ENCODE peak calls at places on chromosomes 11 and 22, in ten cellular contexts. G is astrocyte; U is AG04450; H is fibroblast of lung; M is sigmoid colon; R is CD4-positive, alpha-beta T cell; D is uterus; C is lower lobe of right lung; O is K562; J is kidney. K is an unnamed sample.

GRCh38 chr11:71396548-71397123 is 51.6 kb downstream of the DHCR7 start:
- DNase-seq in G (no peak), U (no peak), H (no peak), M (no peak), R (no peak), D (no peak), C (no peak), O (no peak), J (no peak), K (no peak)

GRCh38 chr11:26827567-26828037 is 105.7 kb upstream of the SLC5A12 start:
- DNase-seq in G (peak; percentile 41), U (no peak), H (peak; percentile 82), M (peak; percentile 60), R (no peak), D (no peak), C (no peak), O (no peak), J (no peak), K (peak; percentile 31)

GRCh38 chr11:69705246-69705856 is 1.5 kb upstream of the FGF19 start:
- DNase-seq in G (no peak), U (no peak), H (no peak), M (no peak), R (no peak), D (no peak), C (no peak), O (no peak), J (no peak), K (no peak)

GRCh38 chr11:66118847-66119246 is 48.8 kb downstream of the PACS1 start:
- DNase-seq in G (no peak), U (no peak), H (no peak), M (no peak), R (no peak), D (no peak), C (no peak), O (no peak), J (no peak), K (no peak)

GRCh38 chr22:20027966-20028854 is 7.3 kb downstream of the TANGO2 start:
- DNase-seq in G (no peak), U (no peak), H (peak; percentile 18), M (no peak), R (no peak), D (no peak), C (no peak), O (peak; percentile 78), J (peak; percentile 17), K (no peak)

GRCh38 chr11:125925247-125925740 is 20.6 kb upstream of the VSIG10L2 start:
- DNase-seq in G (peak; percentile 14), U (no peak), H (no peak), M (no peak), R (no peak), D (no peak), C (no peak), O (no peak), J (no peak), K (no peak)

GRCh38 chr11:131694526-131695424 is 324.4 kb downstream of the NTM start:
- DNase-seq in G (peak; percentile 45), U (peak; percentile 44), H (peak; percentile 74), M (peak; percentile 90), R (peak; percentile 14), D (peak; percentile 47), C (peak; percentile 84), O (peak; percentile 75), J (peak; percentile 94), K (peak; percentile 69)

GRCh38 chr22:37905534-37906363 is at the start of gene MICALL1:
- DNase-seq in G (peak; percentile 52), U (no peak), H (peak; percentile 73), M (peak; percentile 87), R (peak; percentile 33), D (peak; percentile 73), C (peak; percentile 84), O (peak; percentile 81), J (peak; percentile 90), K (peak; percentile 73)

GRCh38 chr22:28855355-28856094 is 27.8 kb upstream of the ZNRF3 start:
- DNase-seq in G (peak; percentile 39), U (peak; percentile 58), H (peak; percentile 82), M (peak; percentile 68), R (peak; percentile 29), D (peak; percentile 64), C (no peak), O (peak; percentile 70), J (no peak), K (peak; percentile 77)

GRCh38 chr22:39571538-39571937 is 985 bp downstream of the CACNA1I start:
- DNase-seq in G (no peak), U (no peak), H (no peak), M (no peak), R (no peak), D (no peak), C (no peak), O (no peak), J (no peak), K (no peak)

GRCh38 chr11:114482114-114482513 is 42.8 kb downstream of the REXO2 start:
- DNase-seq in G (no peak), U (no peak), H (no peak), M (no peak), R (no peak), D (no peak), C (no peak), O (no peak), J (no peak), K (no peak)

GRCh38 chr11:114479331-114479730 is 40.1 kb downstream of the REXO2 start:
- DNase-seq in G (no peak), U (no peak), H (no peak), M (no peak), R (no peak), D (no peak), C (no peak), O (no peak), J (no peak), K (no peak)

GRCh38 chr11:114472661-114473060 is 33.4 kb downstream of the REXO2 start:
- DNase-seq in G (no peak), U (no peak), H (no peak), M (no peak), R (no peak), D (no peak), C (no peak), O (no peak), J (no peak), K (no peak)

GRCh38 chr11:114478768-114479167 is 39.5 kb downstream of the REXO2 start:
- DNase-seq in G (no peak), U (no peak), H (peak; percentile 51), M (no peak), R (no peak), D (no peak), C (no peak), O (peak; percentile 7), J (no peak), K (peak; percentile 0)

GRCh38 chr11:114477946-114478537 is 38.8 kb downstream of the REXO2 start:
- DNase-seq in G (no peak), U (no peak), H (no peak), M (no peak), R (no peak), D (no peak), C (no peak), O (no peak), J (no peak), K (no peak)
- H3K27ac ChIP-seq in G (no peak overlapping the region), U (no peak overlapping the region), H (no peak overlapping the region), M (peak overlapping the region; percentile 1), R (no peak overlapping the region), D (no peak overlapping the region), C (no peak overlapping the region), O (no peak overlapping the region), J (no peak overlapping the region), K (no peak overlapping the region)

DNA sequence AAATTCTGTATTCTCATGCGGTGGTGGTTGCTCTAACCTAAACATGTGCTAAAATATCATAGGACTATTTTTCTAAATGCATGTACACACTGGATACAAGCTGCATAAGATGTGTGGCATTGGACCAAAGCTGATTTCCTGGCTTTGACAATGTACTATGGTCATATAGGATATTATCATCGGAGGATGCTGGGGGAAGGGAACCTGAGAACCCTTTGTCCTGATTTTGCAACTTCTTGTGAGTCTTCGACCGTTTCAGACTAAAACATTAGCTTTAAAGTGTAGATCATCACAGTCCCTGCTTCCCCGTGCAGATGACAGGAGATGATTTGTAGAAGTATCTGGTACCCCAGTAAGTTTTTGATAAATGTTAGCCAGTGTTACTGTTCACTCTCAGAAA is 554.7 kb downstream of the MIAT start:
- DNase-seq in G (no peak), U (no peak), H (no peak), M (no peak), R (no peak), D (no peak), C (no peak), O (no peak), J (no peak), K (no peak)
- H3K27ac ChIP-seq in G (peak overlapping the region; percentile 67), U (peak overlapping the region; percentile 83), H (no peak overlapping the region), M (peak overlapping the region; percentile 80), R (no peak overlapping the region), D (peak overlapping the region; percentile 81), C (no peak overlapping the region), O (no peak overlapping the region), J (no peak overlapping the region), K (no peak overlapping the region)

DNA sequence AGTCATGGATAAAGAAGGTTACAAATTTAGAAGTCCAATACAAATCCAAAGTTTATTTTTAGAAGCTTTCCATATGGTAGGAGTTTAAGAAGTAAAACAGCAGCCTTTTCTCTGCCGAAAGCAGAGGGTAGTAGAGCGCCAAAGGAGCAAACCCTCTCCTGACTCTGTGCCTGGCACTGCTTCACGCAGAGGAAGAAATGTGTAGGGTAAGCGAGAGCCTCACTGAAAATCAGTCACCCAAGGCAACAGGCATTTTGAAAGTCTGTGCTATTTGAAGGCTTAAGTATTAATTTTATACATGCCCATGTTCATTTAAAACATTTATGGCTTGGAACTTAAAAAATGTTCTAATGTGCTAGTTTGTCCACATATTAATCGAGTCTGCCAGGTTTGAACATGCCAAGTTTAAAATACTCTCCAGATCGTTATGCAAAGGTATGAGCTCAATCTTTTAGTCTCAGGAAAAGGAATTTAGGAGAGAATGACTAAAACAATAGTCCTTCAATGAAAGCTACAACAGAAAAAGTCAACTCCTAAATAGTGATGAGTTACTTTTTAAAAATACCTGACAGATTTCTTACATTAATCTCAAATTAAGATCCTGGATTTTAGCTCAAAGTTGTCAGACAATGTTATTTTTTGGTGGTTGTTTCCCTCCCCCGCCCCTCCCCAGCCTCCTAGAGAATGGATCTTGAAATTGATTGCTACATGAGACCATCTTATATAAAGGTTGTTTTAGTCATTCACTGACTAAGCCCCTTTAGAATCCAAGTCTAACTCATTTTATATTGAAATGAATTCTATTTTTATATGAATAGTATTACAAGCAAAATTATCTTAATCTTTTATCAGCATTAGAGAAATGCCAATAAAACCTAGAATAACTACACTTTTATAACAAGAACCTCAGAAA is 38.7 kb downstream of the MRTFA start:
- DNase-seq in G (peak; percentile 71), U (no peak), H (peak; percentile 40), M (no peak), R (no peak), D (no peak), C (no peak), O (no peak), J (no peak), K (peak; percentile 7)
- H3K27ac ChIP-seq in G (peak overlapping the region; percentile 58), U (peak overlapping the region; percentile 53), H (no peak overlapping the region), M (peak overlapping the region; percentile 66), R (no peak overlapping the region), D (peak overlapping the region; percentile 13), C (no peak overlapping the region), O (no peak overlapping the region), J (no peak overlapping the region), K (no peak overlapping the region)

DNA sequence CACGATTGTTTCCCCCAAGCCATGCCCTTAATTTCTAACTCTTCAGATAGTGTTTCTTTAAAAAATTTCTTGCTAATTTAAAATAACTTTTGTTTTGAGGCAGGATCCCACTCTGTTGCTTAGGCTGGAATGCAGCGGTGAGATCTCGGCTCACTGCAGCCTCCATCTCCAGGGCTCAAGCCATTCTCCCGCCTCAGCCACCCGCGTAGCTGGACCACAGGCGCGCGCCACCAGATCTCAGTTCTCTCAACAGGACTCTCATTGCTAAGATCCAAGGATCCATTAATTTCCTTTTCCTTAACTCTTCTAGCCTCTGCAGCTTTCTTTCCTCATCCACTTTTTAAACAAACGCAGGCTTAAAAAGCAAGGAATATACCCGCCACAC is 323 bp upstream of the MED17 start:
- DNase-seq in G (no peak), U (peak; percentile 1), H (no peak), M (no peak), R (no peak), D (no peak), C (no peak), O (no peak), J (no peak), K (no peak)
- H3K27ac ChIP-seq in G (peak overlapping the region; percentile 98), U (peak overlapping the region; percentile 98), H (peak overlapping the region; percentile 99), M (peak overlapping the region; percentile 96), R (peak overlapping the region; percentile 57), D (peak overlapping the region; percentile 80), C (peak overlapping the region; percentile 93), O (peak overlapping the region; percentile 92), J (no peak overlapping the region), K (peak overlapping the region; percentile 88)